ENCODE peak calls at places on chromosomes 11 and 22, in four cellular contexts. F, M, S and L are unnamed samples.

GRCh38 chr22:17314472-17314871 is 54.8 kb upstream of the CECR2 start:
- DNase-seq in M (no peak), S (no peak), F (no peak), L (no peak)

GRCh38 chr11:84437129-84438123 is 1151.3 kb upstream of the CCDC90B start:
- DNase-seq in M (no peak), F (peak; percentile 9), S (peak; percentile 76), L (no peak)

GRCh38 chr11:70682760-70683159 is 284.4 kb downstream of the CTTN start:
- DNase-seq in F (no peak), M (no peak), S (no peak), L (no peak)

GRCh38 chr11:61332266-61332822 is 561 bp downstream of the DDB1 start:
- DNase-seq in M (peak; percentile 36), F (peak; percentile 72), S (no peak), L (peak; percentile 54)

GRCh38 chr11:33690290-33691050 is 10.2 kb downstream of the C11orf91 start:
- DNase-seq in M (peak; percentile 99), F (peak; percentile 99), S (no peak), L (peak; percentile 93)

GRCh38 chr11:68311155-68312116 is 955 bp upstream of the LRP5 start:
- DNase-seq in F (no peak), S (no peak), M (no peak), L (no peak)

GRCh38 chr22:32801436-32802290 is at the start of gene TIMP3:
- DNase-seq in M (peak; percentile 82), S (peak; percentile 31), F (peak; percentile 93), L (peak; percentile 92)

GRCh38 chr11:126182787-126183445 is 28.5 kb downstream of the RPUSD4 start:
- DNase-seq in F (no peak), S (no peak), M (no peak), L (no peak)

GRCh38 chr11:34916810-34917780 is 677 bp downstream of the PDHX start:
- DNase-seq in F (peak; percentile 60), M (peak; percentile 30), S (no peak), L (no peak)

GRCh38 chr22:19715286-19715939 is 1.1 kb downstream of the SEPTIN5 start:
- DNase-seq in F (no peak), M (no peak), S (no peak), L (no peak)

GRCh38 chr11:47007579-47007978 is 71.0 kb downstream of the CSTPP1 start:
- DNase-seq in F (no peak), S (no peak), M (no peak), L (peak; percentile 90)

GRCh38 chr11:128910583-128910982 is 19.4 kb downstream of the KCNJ5 start:
- DNase-seq in S (no peak), M (peak; percentile 83), F (no peak), L (no peak)

GRCh38 chr11:128906185-128907065 is 15.3 kb downstream of the KCNJ5 start:
- DNase-seq in S (no peak), M (no peak), F (no peak), L (no peak)

GRCh38 chr11:128911239-128911638 is 20.1 kb downstream of the KCNJ5 start:
- DNase-seq in M (no peak), S (no peak), F (no peak), L (no peak)

GRCh38 chr11:128909438-128910125 is 18.4 kb downstream of the KCNJ5 start:
- DNase-seq in M (no peak), F (no peak), S (no peak), L (no peak)

DNA sequence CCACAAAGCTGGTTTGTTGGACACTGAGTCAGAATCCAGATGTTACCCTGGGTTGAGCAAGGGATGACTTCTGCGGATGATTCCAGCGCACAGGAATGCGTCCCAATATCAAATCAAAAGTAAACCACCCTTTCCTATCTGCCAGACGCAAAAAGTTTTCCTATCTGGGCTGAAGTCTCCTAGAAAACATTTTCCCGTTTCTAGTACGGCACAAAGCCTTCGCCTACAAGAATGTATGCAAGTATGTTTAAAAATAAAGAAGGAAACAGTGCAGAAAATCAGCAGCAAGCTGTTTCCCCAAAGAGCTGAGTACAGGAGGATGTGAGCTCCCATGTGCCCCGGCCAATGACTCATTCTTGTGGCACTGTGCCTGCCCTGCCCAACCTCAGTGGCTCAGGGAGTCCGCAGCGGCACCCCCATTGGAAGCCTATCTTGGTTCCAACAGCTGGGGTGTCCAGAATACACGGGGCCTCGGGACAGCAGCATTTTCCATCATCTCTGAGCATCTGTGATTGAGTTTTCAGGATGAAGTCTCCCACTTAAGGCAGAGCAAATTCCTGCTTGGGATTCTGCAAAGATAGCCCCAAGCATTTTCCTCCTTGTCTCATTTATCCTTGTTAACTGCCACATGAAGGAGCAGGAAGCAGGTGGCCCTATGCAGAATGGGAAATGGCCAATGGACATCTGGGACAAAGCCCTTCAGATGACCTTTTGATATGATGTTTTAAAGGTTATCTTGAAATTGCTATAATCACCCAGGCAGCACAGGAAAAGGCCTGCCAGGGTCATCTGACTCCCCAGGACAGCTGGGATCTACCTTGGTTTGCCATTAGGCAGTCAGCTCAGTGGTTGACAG is 17.5 kb downstream of the KCNJ5 start:
- DNase-seq in F (peak; percentile 90), S (peak; percentile 70), M (peak; percentile 82), L (peak; percentile 88)
- H3K4me3 ChIP-seq in F (peak overlapping the region; percentile 61), S (no peak overlapping the region), M (no peak overlapping the region), L (peak overlapping the region; percentile 17)

GRCh38 chr11:5251746-5252145 is 2.1 kb upstream of the HBG1 start:
- DNase-seq in M (no peak), F (no peak), S (no peak), L (no peak)

GRCh38 chr11:5252280-5253265 is 2.0 kb downstream of the HBG2 start:
- DNase-seq in F (no peak), M (no peak), S (no peak), L (peak; percentile 40)

GRCh38 chr11:5258543-5259262 is 4.1 kb upstream of the HBG2 start:
- DNase-seq in M (no peak), F (no peak), S (no peak), L (no peak)

DNA sequence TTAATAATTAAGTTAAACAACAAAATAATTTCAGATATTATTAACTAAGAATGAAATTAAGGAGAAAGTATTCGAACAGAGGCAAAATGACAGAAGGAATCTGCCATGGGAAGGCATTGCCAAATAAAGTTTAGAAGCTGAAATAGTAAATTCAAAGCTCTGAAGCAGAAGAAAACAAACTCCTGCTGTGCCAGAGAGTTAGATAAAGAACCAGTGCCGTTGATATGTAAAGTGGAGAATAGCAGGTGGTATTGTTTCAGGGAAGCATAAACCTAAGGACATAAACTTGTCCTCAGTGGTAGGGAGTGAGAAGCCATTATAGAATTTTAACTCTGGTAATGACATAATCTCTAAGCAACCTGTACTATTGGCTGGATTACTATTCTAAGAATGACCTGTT is 2.7 kb upstream of the HBG2 start:
- DNase-seq in S (no peak), F (no peak), M (no peak), L (no peak)
- H3K4me3 ChIP-seq in S (no peak overlapping the region), F (no peak overlapping the region), M (no peak overlapping the region), L (no peak overlapping the region)

DNA sequence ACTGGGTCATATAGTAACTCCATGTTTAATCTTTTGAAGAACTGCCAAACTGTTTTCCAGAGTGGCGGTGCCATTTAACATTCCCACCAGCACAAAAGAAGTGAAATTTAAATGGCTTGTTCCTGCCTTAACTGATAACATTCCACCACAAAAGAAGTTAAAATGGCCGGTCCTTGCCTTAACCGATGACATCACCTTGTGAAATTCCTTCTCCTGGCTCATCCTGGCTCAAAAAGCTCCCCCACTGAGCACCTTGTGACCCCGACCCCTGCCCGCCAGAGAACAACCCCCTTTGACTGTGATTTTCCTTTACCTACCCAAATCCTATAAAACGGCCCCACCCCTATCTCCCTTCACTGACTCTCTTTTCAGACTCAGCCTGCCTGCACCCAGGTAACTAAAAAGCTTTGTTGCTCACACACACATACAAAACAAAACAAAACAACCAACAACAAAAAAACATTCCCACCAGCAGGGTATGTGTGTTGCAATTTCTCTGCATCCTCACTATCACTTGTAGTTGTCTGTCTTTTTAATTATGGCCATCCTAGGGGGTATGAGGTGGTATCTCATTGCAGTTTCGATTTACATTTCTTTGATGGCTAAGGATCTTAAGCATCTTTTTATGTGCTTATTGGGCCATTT is 109.0 kb downstream of the FAR1 start:
- DNase-seq in F (no peak), S (no peak), M (no peak), L (no peak)
- H3K4me3 ChIP-seq in F (no peak overlapping the region), S (no peak overlapping the region), M (no peak overlapping the region), L (no peak overlapping the region)

DNA sequence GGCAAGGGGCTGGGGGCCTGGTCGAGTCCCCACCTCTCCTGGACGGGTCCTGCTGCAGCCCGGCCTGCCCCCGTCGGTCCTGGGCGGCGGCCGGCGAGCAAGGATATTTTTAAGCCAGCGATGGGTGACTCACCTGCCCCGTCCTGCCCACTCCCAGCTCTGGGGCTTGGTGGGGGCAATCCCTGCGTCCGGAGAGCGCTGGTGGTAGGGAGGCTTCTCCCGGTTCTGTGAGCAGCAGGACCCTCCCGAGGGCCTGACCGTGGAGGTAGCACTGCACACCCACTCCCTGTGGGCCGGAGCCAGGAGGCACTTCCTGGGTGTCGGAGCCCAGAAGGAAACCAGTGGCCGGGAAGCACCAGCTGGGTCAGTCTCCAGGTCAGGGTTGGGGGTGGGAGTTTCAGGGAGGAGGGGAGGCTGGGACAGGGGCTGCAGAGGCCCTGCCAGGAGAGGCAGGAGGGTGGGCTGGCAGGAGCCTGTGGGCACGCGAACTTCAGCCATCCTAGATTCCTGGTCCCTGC is 467 bp downstream of the EPS8L2 start:
- DNase-seq in M (peak; percentile 36), S (peak; percentile 57), F (peak; percentile 87), L (peak; percentile 47)
- H3K4me3 ChIP-seq in M (peak overlapping the region; percentile 53), S (peak overlapping the region; percentile 57), F (peak overlapping the region; percentile 87), L (peak overlapping the region; percentile 80)

DNA sequence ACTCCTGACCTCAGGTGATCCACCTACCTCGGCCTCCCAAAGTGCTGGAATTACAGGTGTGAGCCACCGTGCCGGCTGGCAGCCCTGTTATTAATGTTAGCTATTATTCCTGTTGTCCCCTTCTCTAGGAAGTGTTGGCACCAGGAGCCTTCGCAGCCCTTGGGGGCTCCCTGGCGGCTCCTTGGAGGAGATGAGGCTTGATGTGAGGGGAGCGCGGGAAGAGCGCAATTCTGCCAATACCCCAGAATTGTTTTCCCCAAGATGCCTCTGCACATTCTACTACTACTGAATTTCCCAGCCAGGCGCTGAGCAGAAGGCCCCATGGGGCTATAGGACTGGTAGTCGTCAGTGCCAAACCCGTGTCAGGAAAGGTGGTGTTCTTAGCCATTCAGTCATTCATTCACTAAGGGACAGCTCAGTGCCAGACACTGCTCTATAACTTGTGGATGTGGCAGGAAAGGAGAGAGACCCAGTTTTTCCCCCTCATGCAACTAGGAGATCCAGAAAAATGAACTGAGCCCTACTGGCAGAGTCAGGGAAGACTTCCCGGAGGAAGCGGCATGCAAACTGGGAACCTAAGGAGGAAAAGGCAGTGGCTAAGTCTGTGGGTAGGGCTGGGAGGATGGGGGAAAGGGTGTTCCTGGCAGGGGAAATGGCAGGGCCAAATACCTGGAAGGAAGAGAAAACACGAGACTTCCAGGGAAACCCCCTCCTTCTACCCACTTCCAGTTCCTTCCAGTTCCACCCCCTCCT is 3.5 kb downstream of the FBLN1 start:
- DNase-seq in M (no peak), F (no peak), S (no peak), L (no peak)
- H3K4me3 ChIP-seq in M (no peak overlapping the region), F (peak overlapping the region; percentile 77), S (no peak overlapping the region), L (peak overlapping the region; percentile 100)